ENCODE peak calls at places on chromosome X, in five cellular contexts. K, R, Y, X and C are unnamed samples.

GRCh38 chrX:41870719-41871151 is 52.6 kb downstream of the CASK start:
- DNase-seq in R (no peak), Y (no peak), K (no peak), X (no peak), C (no peak)

GRCh38 chrX:119755981-119756533 is 2.3 kb upstream of the SOWAHD start:
- DNase-seq in Y (no peak), X (no peak), K (peak), R (no peak), C (peak)

GRCh38 chrX:29470029-29470428 is 745.3 kb upstream of the MAGEB2 start:
- DNase-seq in K (peak), X (peak), Y (no peak), R (no peak), C (no peak)

GRCh38 chrX:9670136-9670905 is 95.3 kb downstream of the GPR143 start:
- DNase-seq in R (no peak), Y (no peak), X (no peak), K (no peak), C (no peak)

GRCh38 chrX:134443020-134443419 is 16.9 kb upstream of the HPRT1 start:
- DNase-seq in K (no peak), R (no peak), X (peak), Y (no peak), C (peak)

GRCh38 chrX:68754406-68754805 is 74.4 kb upstream of the EFNB1 start:
- DNase-seq in X (no peak), Y (no peak), K (no peak), R (no peak), C (no peak)

GRCh38 chrX:139881572-139881971 is 51.3 kb downstream of the ATP11C start:
- DNase-seq in X (peak), Y (no peak), K (no peak), R (no peak), C (no peak)

GRCh38 chrX:3143043-3143799 is 102.0 kb downstream of the ARSF start:
- DNase-seq in R (no peak), K (no peak), Y (no peak), X (no peak), C (no peak)

GRCh38 chrX:14351889-14352288 is 177.4 kb upstream of the GLRA2 start:
- DNase-seq in R (no peak), K (no peak), Y (no peak), X (no peak), C (no peak)

GRCh38 chrX:120726294-120726693 is 96.4 kb upstream of the C1GALT1C1 start:
- DNase-seq in R (no peak), K (no peak), X (no peak), Y (no peak), C (peak)

GRCh38 chrX:13360146-13360545 is 40.3 kb upstream of the ATXN3L start:
- DNase-seq in R (peak), K (no peak), X (no peak), Y (no peak), C (no peak)

GRCh38 chrX:20693071-20693470 is 426.4 kb upstream of the RPS6KA3 start:
- DNase-seq in Y (no peak), R (no peak), K (no peak), X (no peak), C (no peak)

GRCh38 chrX:115192244-115192700 is 3.1 kb downstream of the RBMXL3 start:
- DNase-seq in Y (no peak), K (no peak), R (no peak), X (no peak), C (no peak)

GRCh38 chrX:141220342-141221008 is 21.8 kb downstream of the SPANXC start:
- DNase-seq in X (peak), Y (no peak), R (no peak), K (peak), C (no peak)

GRCh38 chrX:88425739-88426138 is 321.3 kb upstream of the CPXCR1 start:
- DNase-seq in R (no peak), K (no peak), Y (no peak), X (no peak), C (no peak)

GRCh38 chrX:13647709-13648212 is 5.2 kb upstream of the TCEANC start:
- DNase-seq in K (no peak), R (peak), X (peak), Y (peak), C (no peak)

GRCh38 chrX:125090046-125090445 is 229.6 kb upstream of the TEX13C start:
- DNase-seq in Y (no peak), X (peak), R (no peak), K (no peak), C (no peak)

GRCh38 chrX:141278306-141278705 is 36.0 kb upstream of the SPANXC start:
- DNase-seq in K (no peak), Y (no peak), R (no peak), X (peak), C (no peak)

GRCh38 chrX:150975655-150976390 is 7.3 kb upstream of the HMGB3 start:
- DNase-seq in K (no peak), R (no peak), Y (no peak), X (no peak), C (no peak)

GRCh38 chrX:30612250-30612655 is 34.7 kb upstream of the TASL start:
- DNase-seq in R (no peak), X (no peak), K (no peak), Y (no peak), C (no peak)

GRCh38 chrX:81120270-81120935 is 81.3 kb downstream of the HMGN5 start:
- DNase-seq in R (no peak), K (no peak), Y (no peak), X (no peak), C (no peak)

GRCh38 chrX:116417214-116417613 is 19.2 kb upstream of the SLC6A14 start:
- DNase-seq in K (no peak), R (no peak), Y (no peak), X (peak), C (no peak)

GRCh38 chrX:52576946-52577345 is 60.1 kb upstream of the XAGE1B start:
- DNase-seq in R (no peak), X (peak), K (no peak), Y (no peak), C (no peak)

GRCh38 chrX:25003066-25003849 is 12.5 kb downstream of the ARX start:
- DNase-seq in Y (no peak), R (no peak), X (no peak), K (no peak), C (no peak)

GRCh38 chrX:40539214-40540142 is 41.3 kb upstream of the ATP6AP2 start:
- DNase-seq in R (peak), K (peak), Y (peak), X (peak), C (peak)

GRCh38 chrX:132226169-132226568 is 6.9 kb upstream of the RAP2C start:
- DNase-seq in X (no peak), K (no peak), R (no peak), Y (no peak), C (no peak)

GRCh38 chrX:132231587-132231986 is 12.3 kb upstream of the RAP2C start:
- DNase-seq in X (no peak), R (no peak), Y (no peak), K (no peak), C (no peak)

DNA sequence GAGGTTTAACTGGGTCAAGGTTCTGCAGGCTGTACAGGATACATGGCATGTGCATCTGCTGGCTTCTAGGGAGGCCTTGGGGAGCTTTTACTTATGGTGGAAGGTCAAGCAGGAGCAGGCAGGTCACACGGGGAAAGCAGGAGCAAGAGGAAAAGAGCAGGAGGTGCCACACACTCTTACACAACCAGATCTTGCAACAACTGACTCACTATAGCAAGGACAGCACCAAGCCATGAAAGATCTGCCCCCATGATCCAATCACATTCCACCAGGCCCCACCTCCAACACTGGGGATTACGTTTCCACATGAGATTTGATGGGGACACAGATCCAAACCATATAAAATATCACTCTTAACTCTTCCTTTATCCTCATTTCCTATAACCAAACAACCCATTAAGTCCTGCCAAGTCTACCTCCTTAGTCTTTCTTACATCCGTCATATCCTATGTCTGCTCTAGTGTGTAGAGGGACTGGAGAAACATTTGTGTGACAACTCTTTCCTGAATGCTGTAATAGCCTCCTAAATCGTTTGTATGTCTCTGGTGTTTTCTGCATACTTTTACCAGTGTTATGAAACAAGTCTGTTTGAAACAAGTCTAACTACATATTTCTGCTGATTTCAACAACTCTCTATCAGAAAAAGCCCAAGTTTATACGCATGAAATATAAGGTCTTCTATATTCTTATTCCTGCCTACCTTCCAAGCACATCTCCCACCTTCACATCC is 8.3 kb upstream of the RAP2C start:
- DNase-seq in Y (no peak), K (no peak), R (no peak), X (no peak), C (no peak)
- TF ChIP-seq CTCF in Y (no peak), K (no peak), R (no peak), X (no peak), C (no peak)

GRCh38 chrX:107775734-107776511 is at the start of gene TSC22D3:
- DNase-seq in X (peak), K (no peak), Y (peak), R (peak), C (peak)
- TF ChIP-seq CTCF in X (peak), K (no peak), Y (no peak), R (peak), C (no peak)

GRCh38 chrX:130330706-130331105 is 9.0 kb upstream of the SLC25A14 start:
- DNase-seq in X (peak), Y (no peak), R (peak), K (no peak), C (peak)
- TF ChIP-seq CTCF in X (peak), Y (peak), R (peak), K (peak), C (peak)

GRCh38 chrX:118178450-118178849 is 61.8 kb upstream of the KLHL13 start:
- DNase-seq in X (no peak), K (no peak), R (no peak), Y (no peak), C (no peak)

GRCh38 chrX:118179161-118179560 is 62.6 kb upstream of the KLHL13 start:
- DNase-seq in K (no peak), Y (no peak), R (no peak), X (no peak), C (no peak)

GRCh38 chrX:118174516-118174915 is 57.9 kb upstream of the KLHL13 start:
- DNase-seq in Y (no peak), X (no peak), K (no peak), R (no peak), C (no peak)

GRCh38 chrX:118179718-118180117 is 63.1 kb upstream of the KLHL13 start:
- DNase-seq in X (no peak), K (no peak), Y (no peak), R (no peak), C (no peak)

GRCh38 chrX:118177708-118178107 is 61.1 kb upstream of the KLHL13 start:
- DNase-seq in Y (no peak), K (no peak), R (no peak), X (no peak), C (no peak)
- TF ChIP-seq CTCF in Y (no peak), K (no peak), R (no peak), X (no peak), C (no peak)